ENCODE peak calls at places on chromosomes 1 and 21, in six cellular contexts. One of them, this sample, is unnamed. For H3K4me1, the result is how much of the 10 kb centered on the place peaks cover.

GRCh38 chr1:59005491-59006308 is 221.9 kb upstream of the JUN start:
- DNase-seq in PC-3: no peak
- DNase-seq in fibroblast of lung: no peak
- DNase-seq in HCT116: no peak
- DNase-seq in endothelial cell of umbilical vein: no peak
- DNase-seq in IMR-90: no peak
- DNase-seq in this sample: no peak

GRCh38 chr1:16163882-16164820 is 8.3 kb upstream of the EPHA2 start:
- DNase-seq in IMR-90: peak
- DNase-seq in endothelial cell of umbilical vein: peak
- DNase-seq in fibroblast of lung: peak
- DNase-seq in PC-3: peak
- DNase-seq in HCT116: no peak
- DNase-seq in this sample: no peak

GRCh38 chr1:51344602-51345299 is 14.4 kb upstream of the TTC39A start:
- DNase-seq in HCT116: no peak
- DNase-seq in PC-3: peak
- DNase-seq in endothelial cell of umbilical vein: no peak
- DNase-seq in IMR-90: no peak
- DNase-seq in fibroblast of lung: no peak
- DNase-seq in this sample: no peak

GRCh38 chr1:151553659-151554058 is 13.6 kb downstream of the TUFT1 start:
- DNase-seq in fibroblast of lung: peak
- DNase-seq in PC-3: peak
- DNase-seq in IMR-90: peak
- DNase-seq in endothelial cell of umbilical vein: no peak
- DNase-seq in HCT116: no peak
- DNase-seq in this sample: no peak

GRCh38 chr1:109272831-109273547 is 10.0 kb downstream of the PSRC1 start:
- DNase-seq in IMR-90: no peak
- DNase-seq in fibroblast of lung: no peak
- DNase-seq in endothelial cell of umbilical vein: no peak
- DNase-seq in PC-3: peak
- DNase-seq in HCT116: no peak
- DNase-seq in this sample: no peak

GRCh38 chr1:203328714-203329122 is 22.2 kb downstream of the FMOD start:
- DNase-seq in IMR-90: no peak
- DNase-seq in endothelial cell of umbilical vein: no peak
- DNase-seq in HCT116: no peak
- DNase-seq in PC-3: peak
- DNase-seq in fibroblast of lung: no peak
- DNase-seq in this sample: no peak

GRCh38 chr1:43980255-43981134 is 1.5 kb downstream of the B4GALT2 start:
- DNase-seq in endothelial cell of umbilical vein: no peak
- DNase-seq in HCT116: no peak
- DNase-seq in PC-3: peak
- DNase-seq in IMR-90: peak
- DNase-seq in fibroblast of lung: no peak
- DNase-seq in this sample: peak

GRCh38 chr21:38841472-38841871 is 35.7 kb downstream of the ETS2 start:
- DNase-seq in fibroblast of lung: no peak
- DNase-seq in HCT116: no peak
- DNase-seq in IMR-90: no peak
- DNase-seq in PC-3: no peak
- DNase-seq in endothelial cell of umbilical vein: no peak
- DNase-seq in this sample: no peak

GRCh38 chr1:155022927-155023236 is 10.7 kb downstream of the DCST2 start:
- DNase-seq in endothelial cell of umbilical vein: no peak
- DNase-seq in IMR-90: no peak
- DNase-seq in fibroblast of lung: no peak
- DNase-seq in HCT116: no peak
- DNase-seq in PC-3: peak
- DNase-seq in this sample: no peak

GRCh38 chr1:29621826-29622435 is 385.6 kb downstream of the PTPRU start:
- DNase-seq in endothelial cell of umbilical vein: no peak
- DNase-seq in HCT116: no peak
- DNase-seq in PC-3: no peak
- DNase-seq in IMR-90: no peak
- DNase-seq in fibroblast of lung: no peak
- DNase-seq in this sample: no peak

GRCh38 chr21:46661211-46661625 is 25.7 kb downstream of the PRMT2 start:
- DNase-seq in endothelial cell of umbilical vein: peak
- DNase-seq in IMR-90: peak
- DNase-seq in HCT116: no peak
- DNase-seq in fibroblast of lung: peak
- DNase-seq in PC-3: no peak
- DNase-seq in this sample: no peak

GRCh38 chr1:152252157-152252556 is 28.2 kb upstream of the HRNR start:
- DNase-seq in HCT116: no peak
- DNase-seq in endothelial cell of umbilical vein: no peak
- DNase-seq in fibroblast of lung: no peak
- DNase-seq in IMR-90: no peak
- DNase-seq in PC-3: no peak
- DNase-seq in this sample: peak

GRCh38 chr1:10068605-10069294 is 36.0 kb downstream of the UBE4B start:
- DNase-seq in endothelial cell of umbilical vein: no peak
- DNase-seq in fibroblast of lung: no peak
- DNase-seq in HCT116: no peak
- DNase-seq in IMR-90: peak
- DNase-seq in PC-3: no peak
- DNase-seq in this sample: peak

GRCh38 chr1:214328770-214329455 is 48.0 kb downstream of the SMYD2 start:
- DNase-seq in HCT116: peak
- DNase-seq in PC-3: peak
- DNase-seq in fibroblast of lung: peak
- DNase-seq in IMR-90: peak
- DNase-seq in endothelial cell of umbilical vein: peak
- DNase-seq in this sample: peak

GRCh38 chr21:41929248-41929647 is 24.6 kb downstream of the C2CD2 start:
- DNase-seq in IMR-90: no peak
- DNase-seq in endothelial cell of umbilical vein: no peak
- DNase-seq in fibroblast of lung: no peak
- DNase-seq in HCT116: no peak
- DNase-seq in PC-3: no peak
- DNase-seq in this sample: no peak

GRCh38 chr1:146007048-146007784 is 10.8 kb upstream of the TXNIP start:
- DNase-seq in endothelial cell of umbilical vein: peak
- DNase-seq in fibroblast of lung: peak
- DNase-seq in HCT116: peak
- DNase-seq in IMR-90: peak
- DNase-seq in PC-3: peak
- DNase-seq in this sample: no peak

GRCh38 chr1:201686709-201687455 is 142.1 kb upstream of the IPO9 start:
- DNase-seq in fibroblast of lung: no peak
- DNase-seq in PC-3: no peak
- DNase-seq in endothelial cell of umbilical vein: no peak
- DNase-seq in IMR-90: no peak
- DNase-seq in HCT116: no peak
- DNase-seq in this sample: no peak

DNA sequence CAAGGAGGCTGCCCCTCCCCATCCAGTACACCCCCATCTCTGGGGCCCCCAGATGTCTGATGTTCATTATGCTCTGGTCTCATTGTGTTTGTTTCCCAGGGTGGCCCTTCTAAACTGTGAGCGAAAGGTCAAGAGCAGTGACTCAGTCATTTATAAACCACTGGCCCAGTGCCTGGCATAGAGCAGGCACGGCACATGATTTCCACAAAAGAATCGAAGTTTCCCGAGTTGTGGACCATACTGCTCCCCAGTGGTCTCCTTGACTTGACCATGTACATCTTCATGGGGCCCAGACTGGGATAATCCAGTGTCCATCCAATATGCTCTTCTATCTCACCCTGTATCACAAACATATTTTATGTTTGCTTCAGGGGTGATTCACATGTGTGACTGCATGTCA is 153.3 kb downstream of the NR5A2 start:
- DNase-seq in PC-3: peak
- DNase-seq in endothelial cell of umbilical vein: peak
- DNase-seq in fibroblast of lung: peak
- DNase-seq in IMR-90: peak
- DNase-seq in HCT116: peak
- DNase-seq in this sample: no peak
- H3K4me1 ChIP-seq in PC-3: half or more
- H3K4me1 ChIP-seq in endothelial cell of umbilical vein: under half
- H3K4me1 ChIP-seq in fibroblast of lung: under half
- H3K4me1 ChIP-seq in IMR-90: under half
- H3K4me1 ChIP-seq in HCT116: half or more
- H3K4me1 ChIP-seq in this sample: under half

DNA sequence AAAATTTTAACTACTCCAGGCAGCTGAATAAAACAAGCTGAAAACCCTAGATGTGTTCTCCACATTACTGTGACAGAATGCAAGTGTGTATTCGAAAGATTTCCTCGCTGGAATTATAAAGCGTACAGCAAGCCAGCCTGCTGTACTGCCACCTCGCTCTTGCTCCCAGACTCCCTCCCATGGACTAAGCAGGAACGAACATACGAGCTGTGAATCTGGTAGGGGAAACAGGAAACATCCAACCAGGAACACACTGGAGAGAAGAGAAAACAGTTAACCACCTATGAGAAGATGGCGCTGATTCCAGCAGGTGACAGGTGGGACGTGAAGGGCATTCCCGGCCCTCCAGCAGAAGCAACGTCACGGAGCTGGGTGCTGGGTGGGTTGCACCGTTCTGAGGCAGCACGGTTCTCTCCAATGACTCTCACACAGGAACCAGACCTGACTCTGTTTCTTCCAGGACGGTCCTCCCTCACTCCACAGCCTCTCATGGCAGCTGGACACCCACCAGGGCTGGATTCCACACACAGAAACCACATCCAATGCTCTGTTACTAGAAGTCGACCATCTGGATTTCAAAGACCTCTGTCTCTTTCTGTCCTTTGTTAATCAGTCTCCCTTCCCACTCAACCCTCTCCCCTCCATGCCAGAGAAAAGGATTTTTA is 219.2 kb downstream of the RERE start:
- DNase-seq in HCT116: no peak
- DNase-seq in PC-3: no peak
- DNase-seq in IMR-90: peak
- DNase-seq in fibroblast of lung: peak
- DNase-seq in endothelial cell of umbilical vein: peak
- DNase-seq in this sample: no peak
- TF ChIP-seq CTCF in HCT116: no peak
- TF ChIP-seq CTCF in PC-3: peak
- TF ChIP-seq CTCF in IMR-90: peak
- TF ChIP-seq CTCF in fibroblast of lung: peak
- TF ChIP-seq CTCF in endothelial cell of umbilical vein: peak
- TF ChIP-seq CTCF in this sample: peak

DNA sequence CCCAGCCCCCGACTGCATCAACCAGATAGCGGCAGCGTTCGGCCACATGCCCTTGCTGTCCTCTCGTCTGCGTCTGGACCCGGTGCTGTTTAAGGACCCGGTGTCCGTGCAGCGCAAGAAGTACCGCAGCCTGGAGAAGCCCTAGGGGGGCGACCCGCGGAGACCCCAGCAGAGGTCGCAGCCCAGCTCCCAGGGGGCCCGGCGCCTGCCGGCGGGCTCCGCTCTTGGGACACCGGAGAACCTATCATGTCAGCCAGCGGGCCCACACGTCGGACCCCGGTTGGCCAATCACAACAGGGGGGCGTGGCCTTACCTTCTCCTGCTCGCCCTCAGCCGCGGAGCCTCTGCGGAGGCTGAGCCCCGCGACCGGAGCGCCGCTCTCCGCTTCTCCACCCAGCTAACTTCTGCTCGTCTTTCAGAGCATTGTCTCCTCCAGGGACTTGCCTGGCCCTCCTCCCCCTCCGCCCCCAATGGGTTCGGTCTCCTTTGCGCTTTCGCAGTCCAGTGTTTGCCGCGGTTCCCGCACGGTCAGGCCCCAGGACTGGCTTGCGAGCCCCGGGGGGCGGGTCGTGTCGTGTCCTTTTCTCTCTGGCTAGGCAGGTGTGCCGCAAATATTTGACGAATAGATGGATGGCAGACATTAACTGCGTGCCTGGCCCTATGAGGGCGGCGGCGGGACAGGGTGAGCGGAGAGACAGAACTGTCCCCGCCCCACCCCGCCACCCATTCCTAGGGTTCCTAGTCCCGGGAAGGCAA is 10.5 kb downstream of the SLC30A2 start:
- DNase-seq in fibroblast of lung: peak
- DNase-seq in IMR-90: peak
- DNase-seq in HCT116: peak
- DNase-seq in endothelial cell of umbilical vein: peak
- DNase-seq in PC-3: peak
- DNase-seq in this sample: peak
- H3K9ac ChIP-seq in fibroblast of lung: peak
- H3K9ac ChIP-seq in IMR-90: peak
- H3K9ac ChIP-seq in HCT116: peak
- H3K9ac ChIP-seq in endothelial cell of umbilical vein: peak
- H3K9ac ChIP-seq in PC-3: peak
- H3K9ac ChIP-seq in this sample: peak

GRCh38 chr1:211352465-211352864 is 25.8 kb downstream of the TRAF5 start:
- DNase-seq in endothelial cell of umbilical vein: no peak
- DNase-seq in IMR-90: no peak
- DNase-seq in PC-3: no peak
- DNase-seq in HCT116: no peak
- DNase-seq in fibroblast of lung: no peak
- DNase-seq in this sample: no peak
- H3K4me1 ChIP-seq in endothelial cell of umbilical vein: under half
- H3K4me1 ChIP-seq in IMR-90: under half
- H3K4me1 ChIP-seq in PC-3: under half
- H3K4me1 ChIP-seq in HCT116: under half
- H3K4me1 ChIP-seq in fibroblast of lung: under half
- H3K4me1 ChIP-seq in this sample: under half